ENCODE peak calls at places on chromosomes 6 and 20, in eight cellular contexts. One of them, this sample, is unnamed.

GRCh38 chr20:38147751-38148150 is 17.3 kb downstream of the TGM2 start:
- DNase-seq in psoas muscle: no peak
- DNase-seq in breast epithelium: no peak
- DNase-seq in cardiac muscle cell: no peak
- DNase-seq in AG04450: no peak
- DNase-seq in pancreas: no peak
- DNase-seq in hepatocyte: no peak
- DNase-seq in fibroblast of the aortic adventitia: no peak
- DNase-seq in this sample: no peak

GRCh38 chr6:113632220-113632864 is 224.8 kb upstream of the MARCKS start:
- DNase-seq in psoas muscle: peak
- DNase-seq in breast epithelium: peak
- DNase-seq in cardiac muscle cell: no peak
- DNase-seq in AG04450: no peak
- DNase-seq in pancreas: peak
- DNase-seq in hepatocyte: peak
- DNase-seq in fibroblast of the aortic adventitia: peak
- DNase-seq in this sample: peak

GRCh38 chr6:139119553-139119952 is 15.3 kb upstream of the HECA start:
- DNase-seq in psoas muscle: no peak
- DNase-seq in breast epithelium: no peak
- DNase-seq in cardiac muscle cell: no peak
- DNase-seq in AG04450: no peak
- DNase-seq in pancreas: no peak
- DNase-seq in hepatocyte: no peak
- DNase-seq in fibroblast of the aortic adventitia: no peak
- DNase-seq in this sample: no peak

GRCh38 chr6:137163732-137164318 is 9.6 kb downstream of the IL22RA2 start:
- DNase-seq in psoas muscle: no peak
- DNase-seq in breast epithelium: no peak
- DNase-seq in cardiac muscle cell: no peak
- DNase-seq in AG04450: no peak
- DNase-seq in pancreas: no peak
- DNase-seq in hepatocyte: no peak
- DNase-seq in fibroblast of the aortic adventitia: no peak
- DNase-seq in this sample: no peak

GRCh38 chr6:42369568-42369967 is 82.2 kb downstream of the TRERF1 start:
- DNase-seq in psoas muscle: no peak
- DNase-seq in breast epithelium: no peak
- DNase-seq in cardiac muscle cell: no peak
- DNase-seq in AG04450: no peak
- DNase-seq in pancreas: no peak
- DNase-seq in hepatocyte: no peak
- DNase-seq in fibroblast of the aortic adventitia: no peak
- DNase-seq in this sample: peak

GRCh38 chr6:96853083-96853482 is 15.8 kb upstream of the GPR63 start:
- DNase-seq in psoas muscle: no peak
- DNase-seq in breast epithelium: no peak
- DNase-seq in cardiac muscle cell: no peak
- DNase-seq in AG04450: no peak
- DNase-seq in pancreas: no peak
- DNase-seq in hepatocyte: no peak
- DNase-seq in fibroblast of the aortic adventitia: no peak
- DNase-seq in this sample: no peak

GRCh38 chr6:144063246-144063743 is 32.1 kb downstream of the SF3B5 start:
- DNase-seq in psoas muscle: no peak
- DNase-seq in breast epithelium: peak
- DNase-seq in cardiac muscle cell: no peak
- DNase-seq in AG04450: no peak
- DNase-seq in pancreas: peak
- DNase-seq in hepatocyte: peak
- DNase-seq in fibroblast of the aortic adventitia: no peak
- DNase-seq in this sample: no peak

GRCh38 chr6:124066995-124067552 is 263.4 kb downstream of the NKAIN2 start:
- DNase-seq in psoas muscle: no peak
- DNase-seq in breast epithelium: no peak
- DNase-seq in cardiac muscle cell: no peak
- DNase-seq in AG04450: no peak
- DNase-seq in pancreas: no peak
- DNase-seq in hepatocyte: no peak
- DNase-seq in fibroblast of the aortic adventitia: no peak
- DNase-seq in this sample: no peak

GRCh38 chr6:12815884-12816600 is 99.5 kb downstream of the PHACTR1 start:
- DNase-seq in psoas muscle: no peak
- DNase-seq in breast epithelium: no peak
- DNase-seq in cardiac muscle cell: no peak
- DNase-seq in AG04450: no peak
- DNase-seq in pancreas: no peak
- DNase-seq in hepatocyte: no peak
- DNase-seq in fibroblast of the aortic adventitia: no peak
- DNase-seq in this sample: no peak

GRCh38 chr6:98678481-98678880 is 155.9 kb upstream of the POU3F2 start:
- DNase-seq in psoas muscle: no peak
- DNase-seq in breast epithelium: no peak
- DNase-seq in cardiac muscle cell: no peak
- DNase-seq in AG04450: no peak
- DNase-seq in pancreas: no peak
- DNase-seq in hepatocyte: no peak
- DNase-seq in fibroblast of the aortic adventitia: no peak
- DNase-seq in this sample: no peak

GRCh38 chr6:1381397-1382330 is 7.7 kb upstream of the FOXF2 start:
- DNase-seq in psoas muscle: peak
- DNase-seq in breast epithelium: no peak
- DNase-seq in cardiac muscle cell: peak
- DNase-seq in AG04450: no peak
- DNase-seq in pancreas: no peak
- DNase-seq in hepatocyte: peak
- DNase-seq in fibroblast of the aortic adventitia: no peak
- DNase-seq in this sample: peak

GRCh38 chr6:42482126-42482525 is 30.4 kb upstream of the TRERF1 start:
- DNase-seq in psoas muscle: no peak
- DNase-seq in breast epithelium: no peak
- DNase-seq in cardiac muscle cell: no peak
- DNase-seq in AG04450: no peak
- DNase-seq in pancreas: no peak
- DNase-seq in hepatocyte: peak
- DNase-seq in fibroblast of the aortic adventitia: no peak
- DNase-seq in this sample: no peak

GRCh38 chr6:157274471-157275226 is 48.7 kb downstream of the TMEM242 start:
- DNase-seq in psoas muscle: peak
- DNase-seq in breast epithelium: peak
- DNase-seq in cardiac muscle cell: peak
- DNase-seq in AG04450: no peak
- DNase-seq in pancreas: peak
- DNase-seq in hepatocyte: peak
- DNase-seq in fibroblast of the aortic adventitia: peak
- DNase-seq in this sample: peak

GRCh38 chr6:20029979-20030378 is 182.3 kb downstream of the MBOAT1 start:
- DNase-seq in psoas muscle: no peak
- DNase-seq in breast epithelium: no peak
- DNase-seq in cardiac muscle cell: peak
- DNase-seq in AG04450: no peak
- DNase-seq in pancreas: no peak
- DNase-seq in hepatocyte: no peak
- DNase-seq in fibroblast of the aortic adventitia: no peak
- DNase-seq in this sample: no peak

GRCh38 chr20:50876816-50877215 is 54.4 kb downstream of the ADNP start:
- DNase-seq in psoas muscle: no peak
- DNase-seq in breast epithelium: no peak
- DNase-seq in cardiac muscle cell: no peak
- DNase-seq in AG04450: no peak
- DNase-seq in pancreas: no peak
- DNase-seq in hepatocyte: no peak
- DNase-seq in fibroblast of the aortic adventitia: no peak
- DNase-seq in this sample: no peak

GRCh38 chr6:118283759-118284158 is 264.3 kb upstream of the PLN start:
- DNase-seq in psoas muscle: no peak
- DNase-seq in breast epithelium: no peak
- DNase-seq in cardiac muscle cell: peak
- DNase-seq in AG04450: peak
- DNase-seq in pancreas: peak
- DNase-seq in hepatocyte: peak
- DNase-seq in fibroblast of the aortic adventitia: peak
- DNase-seq in this sample: peak

GRCh38 chr6:139016337-139017213 is 12.0 kb upstream of the ABRACL start:
- DNase-seq in psoas muscle: no peak
- DNase-seq in breast epithelium: no peak
- DNase-seq in cardiac muscle cell: no peak
- DNase-seq in AG04450: no peak
- DNase-seq in pancreas: no peak
- DNase-seq in hepatocyte: no peak
- DNase-seq in fibroblast of the aortic adventitia: no peak
- DNase-seq in this sample: no peak

GRCh38 chr20:58449703-58450138 is 60.7 kb downstream of the VAPB start:
- DNase-seq in psoas muscle: no peak
- DNase-seq in breast epithelium: no peak
- DNase-seq in cardiac muscle cell: peak
- DNase-seq in AG04450: no peak
- DNase-seq in pancreas: no peak
- DNase-seq in hepatocyte: no peak
- DNase-seq in fibroblast of the aortic adventitia: no peak
- DNase-seq in this sample: no peak

GRCh38 chr20:45924391-45925261 is 9.9 kb upstream of the PCIF1 start:
- DNase-seq in psoas muscle: peak
- DNase-seq in breast epithelium: no peak
- DNase-seq in cardiac muscle cell: no peak
- DNase-seq in AG04450: no peak
- DNase-seq in pancreas: no peak
- DNase-seq in hepatocyte: peak
- DNase-seq in fibroblast of the aortic adventitia: peak
- DNase-seq in this sample: no peak

GRCh38 chr6:161476711-161477110 is 202.8 kb upstream of the AGPAT4 start:
- DNase-seq in psoas muscle: peak
- DNase-seq in breast epithelium: peak
- DNase-seq in cardiac muscle cell: no peak
- DNase-seq in AG04450: no peak
- DNase-seq in pancreas: no peak
- DNase-seq in hepatocyte: no peak
- DNase-seq in fibroblast of the aortic adventitia: peak
- DNase-seq in this sample: no peak

GRCh38 chr6:38188677-38189335 is 369.3 kb downstream of the ZFAND3 start:
- DNase-seq in psoas muscle: no peak
- DNase-seq in breast epithelium: no peak
- DNase-seq in cardiac muscle cell: no peak
- DNase-seq in AG04450: no peak
- DNase-seq in pancreas: no peak
- DNase-seq in hepatocyte: no peak
- DNase-seq in fibroblast of the aortic adventitia: no peak
- DNase-seq in this sample: no peak

GRCh38 chr20:5080384-5080877 is 39.3 kb downstream of the PCNA start:
- DNase-seq in psoas muscle: peak
- DNase-seq in breast epithelium: no peak
- DNase-seq in cardiac muscle cell: no peak
- DNase-seq in AG04450: no peak
- DNase-seq in pancreas: peak
- DNase-seq in hepatocyte: no peak
- DNase-seq in fibroblast of the aortic adventitia: peak
- DNase-seq in this sample: no peak

DNA sequence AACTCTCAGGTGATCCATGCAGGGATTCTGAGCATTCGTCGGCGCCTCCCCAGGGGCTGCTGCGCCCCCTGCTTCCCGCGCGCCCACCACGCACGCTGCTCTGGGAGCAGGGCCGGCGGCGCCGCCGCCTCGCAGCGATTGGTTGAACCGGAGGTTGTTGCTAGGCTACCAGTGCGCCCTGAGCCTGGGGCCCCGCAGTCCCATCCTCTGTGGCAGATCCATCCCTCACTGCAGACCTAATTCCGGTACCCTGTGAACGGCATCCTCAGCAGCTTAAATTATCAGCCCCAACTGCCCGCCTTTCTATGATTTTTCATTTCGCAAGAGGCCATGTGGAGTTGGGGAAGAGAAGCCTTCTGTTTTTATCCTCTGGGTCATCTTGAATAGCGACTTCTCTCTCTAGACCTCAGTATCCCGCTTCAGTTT is 15.3 kb downstream of the PNPLA1 start:
- DNase-seq in psoas muscle: no peak
- DNase-seq in breast epithelium: no peak
- DNase-seq in cardiac muscle cell: peak
- DNase-seq in AG04450: no peak
- DNase-seq in pancreas: no peak
- DNase-seq in hepatocyte: no peak
- DNase-seq in fibroblast of the aortic adventitia: no peak
- DNase-seq in this sample: no peak
- TF ChIP-seq CTCF in psoas muscle: no peak
- TF ChIP-seq CTCF in breast epithelium: no peak
- TF ChIP-seq CTCF in cardiac muscle cell: no peak
- TF ChIP-seq CTCF in AG04450: no peak
- TF ChIP-seq CTCF in pancreas: no peak
- TF ChIP-seq CTCF in hepatocyte: no peak
- TF ChIP-seq CTCF in fibroblast of the aortic adventitia: no peak
- TF ChIP-seq CTCF in this sample: no peak

DNA sequence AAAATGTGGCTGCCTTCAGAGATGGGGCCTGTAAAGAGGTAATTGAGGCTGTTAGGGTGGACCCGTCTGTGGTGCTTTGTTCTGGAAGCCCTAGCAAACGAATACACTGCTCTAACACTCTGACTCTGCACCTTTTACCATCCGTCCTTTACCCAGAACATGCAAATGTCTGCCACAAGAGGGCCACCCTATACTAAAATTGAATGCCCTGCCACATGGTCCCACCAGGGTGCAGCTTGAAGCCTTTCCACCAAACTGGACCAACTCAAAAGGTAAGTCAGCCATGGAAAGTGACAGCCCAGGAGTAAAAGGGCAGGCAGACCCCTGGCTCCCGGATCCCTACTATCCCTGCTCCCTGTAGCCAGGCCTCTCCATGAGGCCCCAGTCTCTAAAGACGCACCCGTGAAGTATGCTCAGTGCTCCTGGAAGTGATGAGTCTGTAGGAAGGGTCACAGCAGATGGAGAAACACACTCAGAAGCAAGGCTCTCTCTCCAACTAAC is 5.8 kb upstream of the BFSP1 start:
- DNase-seq in psoas muscle: peak
- DNase-seq in breast epithelium: peak
- DNase-seq in cardiac muscle cell: peak
- DNase-seq in AG04450: peak
- DNase-seq in pancreas: peak
- DNase-seq in hepatocyte: peak
- DNase-seq in fibroblast of the aortic adventitia: peak
- DNase-seq in this sample: peak
- TF ChIP-seq CTCF in psoas muscle: peak
- TF ChIP-seq CTCF in breast epithelium: peak
- TF ChIP-seq CTCF in cardiac muscle cell: peak
- TF ChIP-seq CTCF in AG04450: peak
- TF ChIP-seq CTCF in pancreas: peak
- TF ChIP-seq CTCF in hepatocyte: peak
- TF ChIP-seq CTCF in fibroblast of the aortic adventitia: peak
- TF ChIP-seq CTCF in this sample: peak

GRCh38 chr6:73860303-73860702 is 164.3 kb downstream of the CD109 start:
- DNase-seq in psoas muscle: no peak
- DNase-seq in breast epithelium: no peak
- DNase-seq in cardiac muscle cell: no peak
- DNase-seq in AG04450: no peak
- DNase-seq in pancreas: no peak
- DNase-seq in hepatocyte: no peak
- DNase-seq in fibroblast of the aortic adventitia: no peak
- DNase-seq in this sample: no peak
- TF ChIP-seq CTCF in psoas muscle: no peak
- TF ChIP-seq CTCF in breast epithelium: no peak
- TF ChIP-seq CTCF in cardiac muscle cell: no peak
- TF ChIP-seq CTCF in AG04450: no peak
- TF ChIP-seq CTCF in pancreas: no peak
- TF ChIP-seq CTCF in hepatocyte: no peak
- TF ChIP-seq CTCF in fibroblast of the aortic adventitia: no peak
- TF ChIP-seq CTCF in this sample: no peak

GRCh38 chr20:41005361-41005729 is 23.3 kb upstream of the TOP1 start:
- DNase-seq in psoas muscle: peak
- DNase-seq in breast epithelium: peak
- DNase-seq in cardiac muscle cell: no peak
- DNase-seq in AG04450: peak
- DNase-seq in pancreas: peak
- DNase-seq in hepatocyte: peak
- DNase-seq in fibroblast of the aortic adventitia: peak
- DNase-seq in this sample: peak
- TF ChIP-seq CTCF in psoas muscle: no peak
- TF ChIP-seq CTCF in breast epithelium: no peak
- TF ChIP-seq CTCF in cardiac muscle cell: no peak
- TF ChIP-seq CTCF in AG04450: no peak
- TF ChIP-seq CTCF in pancreas: no peak
- TF ChIP-seq CTCF in hepatocyte: no peak
- TF ChIP-seq CTCF in fibroblast of the aortic adventitia: no peak
- TF ChIP-seq CTCF in this sample: no peak